ENCODE peak calls at places on chromosomes 3 and 15, in four cellular contexts. One of them, this sample, is unnamed. For H3K4me1, the result is how much of the 10 kb centered on the place peaks cover.

GRCh38 chr15:32781781-32782180 is 64.0 kb downstream of the GREM1 start:
- DNase-seq in transverse colon: no peak
- DNase-seq in right lobe of liver: no peak
- DNase-seq in astrocyte: peak
- DNase-seq in this sample: no peak

GRCh38 chr3:87924485-87924884 is 134.3 kb downstream of the CGGBP1 start:
- DNase-seq in right lobe of liver: no peak
- DNase-seq in astrocyte: no peak
- DNase-seq in transverse colon: no peak
- DNase-seq in this sample: no peak

GRCh38 chr15:76012021-76012551 is at the start of gene NRG4:
- DNase-seq in astrocyte: no peak
- DNase-seq in right lobe of liver: no peak
- DNase-seq in transverse colon: peak
- DNase-seq in this sample: no peak

GRCh38 chr3:168030488-168031054 is 65.2 kb downstream of the GOLIM4 start:
- DNase-seq in astrocyte: no peak
- DNase-seq in transverse colon: no peak
- DNase-seq in right lobe of liver: no peak
- DNase-seq in this sample: no peak

GRCh38 chr3:160755776-160756304 is at the start of gene PPM1L:
- DNase-seq in transverse colon: peak
- DNase-seq in astrocyte: peak
- DNase-seq in right lobe of liver: peak
- DNase-seq in this sample: peak

GRCh38 chr3:150307862-150308261 is 100.2 kb upstream of the TSC22D2 start:
- DNase-seq in astrocyte: no peak
- DNase-seq in right lobe of liver: no peak
- DNase-seq in transverse colon: no peak
- DNase-seq in this sample: no peak

GRCh38 chr3:23669541-23670255 is 136.1 kb upstream of the UBE2E1 start:
- DNase-seq in transverse colon: no peak
- DNase-seq in astrocyte: no peak
- DNase-seq in right lobe of liver: no peak
- DNase-seq in this sample: no peak

GRCh38 chr15:56719774-56720555 is 13.3 kb downstream of the ZNF280D start:
- DNase-seq in right lobe of liver: no peak
- DNase-seq in astrocyte: peak
- DNase-seq in transverse colon: no peak
- DNase-seq in this sample: no peak

GRCh38 chr15:72800819-72801481 is 17.4 kb upstream of the ADPGK start:
- DNase-seq in transverse colon: no peak
- DNase-seq in right lobe of liver: no peak
- DNase-seq in astrocyte: no peak
- DNase-seq in this sample: no peak

GRCh38 chr15:73800662-73801345 is 47.7 kb upstream of the INSYN1 start:
- DNase-seq in right lobe of liver: no peak
- DNase-seq in transverse colon: no peak
- DNase-seq in astrocyte: peak
- DNase-seq in this sample: peak

GRCh38 chr15:40002295-40002694 is 36.7 kb downstream of the SRP14 start:
- DNase-seq in right lobe of liver: peak
- DNase-seq in transverse colon: peak
- DNase-seq in astrocyte: peak
- DNase-seq in this sample: no peak

GRCh38 chr3:123658118-123658859 is 73.4 kb upstream of the HACD2 start:
- DNase-seq in right lobe of liver: no peak
- DNase-seq in astrocyte: peak
- DNase-seq in transverse colon: peak
- DNase-seq in this sample: peak

GRCh38 chr3:101695779-101696372 is 9.4 kb upstream of the RPL24 start:
- DNase-seq in astrocyte: peak
- DNase-seq in right lobe of liver: no peak
- DNase-seq in transverse colon: no peak
- DNase-seq in this sample: no peak
- TF ChIP-seq CTCF in astrocyte: peak
- TF ChIP-seq CTCF in right lobe of liver: peak
- TF ChIP-seq CTCF in transverse colon: peak
- TF ChIP-seq CTCF in this sample: peak

GRCh38 chr3:47376393-47376792 is 4.4 kb upstream of the PTPN23 start:
- DNase-seq in right lobe of liver: no peak
- DNase-seq in astrocyte: no peak
- DNase-seq in transverse colon: no peak
- DNase-seq in this sample: no peak
- H3K4me1 ChIP-seq in right lobe of liver: under half
- H3K4me1 ChIP-seq in astrocyte: under half
- H3K4me1 ChIP-seq in transverse colon: under half
- H3K4me1 ChIP-seq in this sample: under half

GRCh38 chr15:35506272-35506870 is 39.6 kb downstream of the DPH6 start:
- DNase-seq in right lobe of liver: no peak
- DNase-seq in transverse colon: no peak
- DNase-seq in astrocyte: no peak
- DNase-seq in this sample: no peak

GRCh38 chr15:35505152-35505551 is 40.8 kb downstream of the DPH6 start:
- DNase-seq in right lobe of liver: no peak
- DNase-seq in astrocyte: no peak
- DNase-seq in transverse colon: no peak
- DNase-seq in this sample: no peak

GRCh38 chr15:35507932-35508638 is 37.9 kb downstream of the DPH6 start:
- DNase-seq in right lobe of liver: no peak
- DNase-seq in transverse colon: no peak
- DNase-seq in astrocyte: no peak
- DNase-seq in this sample: no peak

GRCh38 chr15:35505816-35506215 is 40.1 kb downstream of the DPH6 start:
- DNase-seq in transverse colon: no peak
- DNase-seq in right lobe of liver: no peak
- DNase-seq in astrocyte: no peak
- DNase-seq in this sample: no peak
- H3K4me3 ChIP-seq in transverse colon: no peak
- H3K4me3 ChIP-seq in right lobe of liver: no peak
- H3K4me3 ChIP-seq in astrocyte: no peak
- H3K4me3 ChIP-seq in this sample: no peak

GRCh38 chr15:77784361-77785292 is 151.9 kb upstream of the LINGO1 start:
- DNase-seq in astrocyte: no peak
- DNase-seq in transverse colon: no peak
- DNase-seq in right lobe of liver: no peak
- DNase-seq in this sample: no peak
- TF ChIP-seq CTCF in astrocyte: peak
- TF ChIP-seq CTCF in transverse colon: peak
- TF ChIP-seq CTCF in right lobe of liver: no peak
- TF ChIP-seq CTCF in this sample: no peak

DNA sequence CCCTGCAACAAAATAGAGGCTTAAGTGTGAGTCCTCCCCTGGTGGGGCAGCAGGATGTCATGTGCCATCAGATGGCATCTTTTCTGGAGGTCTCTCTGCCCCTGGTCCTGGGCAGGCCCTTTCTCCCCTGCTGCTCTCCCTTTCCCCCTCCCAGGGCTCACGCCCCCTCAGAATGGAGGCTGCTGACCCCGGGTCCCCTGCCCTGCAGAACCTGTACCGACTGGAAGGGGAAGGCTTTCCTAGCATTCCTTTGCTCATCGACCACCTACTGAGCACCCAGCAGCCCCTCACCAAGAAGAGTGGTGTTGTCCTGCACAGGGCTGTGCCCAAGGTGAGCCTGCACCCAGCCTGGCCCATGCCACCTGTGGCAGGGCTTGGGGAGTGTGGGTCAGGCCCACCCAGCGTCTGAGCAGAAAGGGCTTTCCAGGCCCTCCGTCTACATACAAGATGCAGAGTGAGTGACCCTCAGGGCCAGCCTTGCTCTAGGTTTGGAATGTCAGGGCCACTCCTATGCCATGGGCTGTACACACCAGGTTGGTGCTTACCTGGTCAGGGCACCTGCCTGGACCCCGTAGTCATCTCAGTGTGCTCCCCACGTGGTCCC is 7.1 kb downstream of the FES start:
- DNase-seq in right lobe of liver: peak
- DNase-seq in transverse colon: no peak
- DNase-seq in astrocyte: no peak
- DNase-seq in this sample: no peak
- H3K4me1 ChIP-seq in right lobe of liver: under half
- H3K4me1 ChIP-seq in transverse colon: under half
- H3K4me1 ChIP-seq in astrocyte: under half
- H3K4me1 ChIP-seq in this sample: under half

GRCh38 chr15:61393524-61393923 is 164.4 kb upstream of the RORA start:
- DNase-seq in astrocyte: no peak
- DNase-seq in transverse colon: no peak
- DNase-seq in right lobe of liver: no peak
- DNase-seq in this sample: no peak

GRCh38 chr15:61398310-61398709 is 169.2 kb upstream of the RORA start:
- DNase-seq in transverse colon: no peak
- DNase-seq in right lobe of liver: no peak
- DNase-seq in astrocyte: no peak
- DNase-seq in this sample: no peak

GRCh38 chr15:61396235-61396927 is 167.3 kb upstream of the RORA start:
- DNase-seq in transverse colon: peak
- DNase-seq in right lobe of liver: peak
- DNase-seq in astrocyte: no peak
- DNase-seq in this sample: no peak

GRCh38 chr15:61390138-61390537 is 161.0 kb upstream of the RORA start:
- DNase-seq in transverse colon: no peak
- DNase-seq in astrocyte: no peak
- DNase-seq in right lobe of liver: no peak
- DNase-seq in this sample: no peak

GRCh38 chr15:61393949-61394348 is 164.8 kb upstream of the RORA start:
- DNase-seq in astrocyte: no peak
- DNase-seq in transverse colon: no peak
- DNase-seq in right lobe of liver: no peak
- DNase-seq in this sample: no peak
- H3K4me3 ChIP-seq in astrocyte: no peak
- H3K4me3 ChIP-seq in transverse colon: no peak
- H3K4me3 ChIP-seq in right lobe of liver: no peak
- H3K4me3 ChIP-seq in this sample: no peak